ENCODE peak calls at places on chromosomes 3 and 15, in six cellular contexts. One of them, this sample, is unnamed.

GRCh38 chr15:63405683-63406456 is 24.2 kb upstream of the CA12 start:
- DNase-seq in CD8-positive, alpha-beta T cell: no peak
- DNase-seq in progenitor cell of endocrine pancreas: no peak
- DNase-seq in GM13977: no peak
- DNase-seq in cardiac fibroblast: no peak
- DNase-seq in Panc1: no peak
- DNase-seq in this sample: no peak

GRCh38 chr3:122416966-122417365 is 1.1 kb upstream of the WDR5B start:
- DNase-seq in CD8-positive, alpha-beta T cell: no peak
- DNase-seq in progenitor cell of endocrine pancreas: no peak
- DNase-seq in GM13977: no peak
- DNase-seq in cardiac fibroblast: no peak
- DNase-seq in Panc1: no peak
- DNase-seq in this sample: no peak

GRCh38 chr3:178036745-178037144 is 499.5 kb upstream of the KCNMB2 start:
- DNase-seq in CD8-positive, alpha-beta T cell: no peak
- DNase-seq in progenitor cell of endocrine pancreas: no peak
- DNase-seq in GM13977: no peak
- DNase-seq in cardiac fibroblast: peak
- DNase-seq in Panc1: no peak
- DNase-seq in this sample: peak

GRCh38 chr3:110165344-110165743 is 828.0 kb upstream of the DPPA4 start:
- DNase-seq in CD8-positive, alpha-beta T cell: no peak
- DNase-seq in progenitor cell of endocrine pancreas: no peak
- DNase-seq in GM13977: no peak
- DNase-seq in cardiac fibroblast: peak
- DNase-seq in Panc1: no peak
- DNase-seq in this sample: no peak

GRCh38 chr3:151923901-151924300 is 50.5 kb downstream of the SUCNR1 start:
- DNase-seq in CD8-positive, alpha-beta T cell: no peak
- DNase-seq in progenitor cell of endocrine pancreas: no peak
- DNase-seq in GM13977: no peak
- DNase-seq in cardiac fibroblast: peak
- DNase-seq in Panc1: no peak
- DNase-seq in this sample: peak

GRCh38 chr15:88920186-88920891 is 7.2 kb upstream of the MFGE8 start:
- DNase-seq in CD8-positive, alpha-beta T cell: no peak
- DNase-seq in progenitor cell of endocrine pancreas: no peak
- DNase-seq in GM13977: no peak
- DNase-seq in cardiac fibroblast: peak
- DNase-seq in Panc1: no peak
- DNase-seq in this sample: peak

GRCh38 chr3:195209083-195209835 is 61.7 kb downstream of the XXYLT1 start:
- DNase-seq in CD8-positive, alpha-beta T cell: no peak
- DNase-seq in progenitor cell of endocrine pancreas: no peak
- DNase-seq in GM13977: no peak
- DNase-seq in cardiac fibroblast: peak
- DNase-seq in Panc1: no peak
- DNase-seq in this sample: no peak

GRCh38 chr3:28576590-28577220 is 228.1 kb upstream of the AZI2 start:
- DNase-seq in CD8-positive, alpha-beta T cell: no peak
- DNase-seq in progenitor cell of endocrine pancreas: no peak
- DNase-seq in GM13977: peak
- DNase-seq in cardiac fibroblast: no peak
- DNase-seq in Panc1: no peak
- DNase-seq in this sample: no peak

GRCh38 chr3:133237380-133237779 is 162.5 kb upstream of the BFSP2 start:
- DNase-seq in CD8-positive, alpha-beta T cell: no peak
- DNase-seq in progenitor cell of endocrine pancreas: no peak
- DNase-seq in GM13977: no peak
- DNase-seq in cardiac fibroblast: peak
- DNase-seq in Panc1: no peak
- DNase-seq in this sample: no peak

GRCh38 chr15:97961067-97961954 is 808 bp downstream of the ARRDC4 start:
- DNase-seq in CD8-positive, alpha-beta T cell: peak
- DNase-seq in progenitor cell of endocrine pancreas: peak
- DNase-seq in GM13977: no peak
- DNase-seq in cardiac fibroblast: peak
- DNase-seq in Panc1: no peak
- DNase-seq in this sample: peak

GRCh38 chr3:113070226-113071220 is 79.7 kb downstream of the GTPBP8 start:
- DNase-seq in CD8-positive, alpha-beta T cell: no peak
- DNase-seq in progenitor cell of endocrine pancreas: no peak
- DNase-seq in GM13977: peak
- DNase-seq in cardiac fibroblast: peak
- DNase-seq in Panc1: no peak
- DNase-seq in this sample: no peak

GRCh38 chr3:146308682-146309081 is 57.8 kb upstream of the PLSCR4 start:
- DNase-seq in CD8-positive, alpha-beta T cell: no peak
- DNase-seq in progenitor cell of endocrine pancreas: no peak
- DNase-seq in GM13977: no peak
- DNase-seq in cardiac fibroblast: peak
- DNase-seq in Panc1: no peak
- DNase-seq in this sample: peak

GRCh38 chr3:172869356-172869755 is 118.8 kb downstream of the ECT2 start:
- DNase-seq in CD8-positive, alpha-beta T cell: no peak
- DNase-seq in progenitor cell of endocrine pancreas: no peak
- DNase-seq in GM13977: no peak
- DNase-seq in cardiac fibroblast: peak
- DNase-seq in Panc1: no peak
- DNase-seq in this sample: no peak

GRCh38 chr3:118239253-118239652 is 795.4 kb downstream of the IGSF11 start:
- DNase-seq in CD8-positive, alpha-beta T cell: no peak
- DNase-seq in progenitor cell of endocrine pancreas: no peak
- DNase-seq in GM13977: no peak
- DNase-seq in cardiac fibroblast: no peak
- DNase-seq in Panc1: no peak
- DNase-seq in this sample: no peak

GRCh38 chr3:144774897-144775296 is 803.3 kb downstream of the DIPK2A start:
- DNase-seq in CD8-positive, alpha-beta T cell: no peak
- DNase-seq in progenitor cell of endocrine pancreas: no peak
- DNase-seq in GM13977: no peak
- DNase-seq in cardiac fibroblast: no peak
- DNase-seq in Panc1: no peak
- DNase-seq in this sample: no peak

GRCh38 chr3:33751320-33751719 is 33.3 kb upstream of the CLASP2 start:
- DNase-seq in CD8-positive, alpha-beta T cell: no peak
- DNase-seq in progenitor cell of endocrine pancreas: no peak
- DNase-seq in GM13977: no peak
- DNase-seq in cardiac fibroblast: no peak
- DNase-seq in Panc1: no peak
- DNase-seq in this sample: no peak

GRCh38 chr15:62390793-62391543 is 225.9 kb upstream of the C2CD4B start:
- DNase-seq in CD8-positive, alpha-beta T cell: peak
- DNase-seq in progenitor cell of endocrine pancreas: peak
- DNase-seq in GM13977: peak
- DNase-seq in cardiac fibroblast: peak
- DNase-seq in Panc1: no peak
- DNase-seq in this sample: peak

GRCh38 chr3:196789773-196790419 is 50.2 kb downstream of the PAK2 start:
- DNase-seq in CD8-positive, alpha-beta T cell: no peak
- DNase-seq in progenitor cell of endocrine pancreas: no peak
- DNase-seq in GM13977: no peak
- DNase-seq in cardiac fibroblast: no peak
- DNase-seq in Panc1: no peak
- DNase-seq in this sample: no peak

GRCh38 chr15:72312605-72313447 is 7.1 kb downstream of the CELF6 start:
- DNase-seq in CD8-positive, alpha-beta T cell: peak
- DNase-seq in progenitor cell of endocrine pancreas: peak
- DNase-seq in GM13977: peak
- DNase-seq in cardiac fibroblast: peak
- DNase-seq in Panc1: peak
- DNase-seq in this sample: peak

GRCh38 chr15:65067645-65068416 is at the start of gene RASL12:
- DNase-seq in CD8-positive, alpha-beta T cell: no peak
- DNase-seq in progenitor cell of endocrine pancreas: no peak
- DNase-seq in GM13977: no peak
- DNase-seq in cardiac fibroblast: no peak
- DNase-seq in Panc1: no peak
- DNase-seq in this sample: no peak

GRCh38 chr3:158471639-158472294 is 99.2 kb upstream of the MLF1 start:
- DNase-seq in CD8-positive, alpha-beta T cell: no peak
- DNase-seq in progenitor cell of endocrine pancreas: no peak
- DNase-seq in GM13977: no peak
- DNase-seq in cardiac fibroblast: peak
- DNase-seq in Panc1: peak
- DNase-seq in this sample: peak

GRCh38 chr15:44009056-44009455 is 182.3 kb downstream of the WDR76 start:
- DNase-seq in CD8-positive, alpha-beta T cell: no peak
- DNase-seq in progenitor cell of endocrine pancreas: no peak
- DNase-seq in GM13977: no peak
- DNase-seq in cardiac fibroblast: peak
- DNase-seq in Panc1: no peak
- DNase-seq in this sample: peak

DNA sequence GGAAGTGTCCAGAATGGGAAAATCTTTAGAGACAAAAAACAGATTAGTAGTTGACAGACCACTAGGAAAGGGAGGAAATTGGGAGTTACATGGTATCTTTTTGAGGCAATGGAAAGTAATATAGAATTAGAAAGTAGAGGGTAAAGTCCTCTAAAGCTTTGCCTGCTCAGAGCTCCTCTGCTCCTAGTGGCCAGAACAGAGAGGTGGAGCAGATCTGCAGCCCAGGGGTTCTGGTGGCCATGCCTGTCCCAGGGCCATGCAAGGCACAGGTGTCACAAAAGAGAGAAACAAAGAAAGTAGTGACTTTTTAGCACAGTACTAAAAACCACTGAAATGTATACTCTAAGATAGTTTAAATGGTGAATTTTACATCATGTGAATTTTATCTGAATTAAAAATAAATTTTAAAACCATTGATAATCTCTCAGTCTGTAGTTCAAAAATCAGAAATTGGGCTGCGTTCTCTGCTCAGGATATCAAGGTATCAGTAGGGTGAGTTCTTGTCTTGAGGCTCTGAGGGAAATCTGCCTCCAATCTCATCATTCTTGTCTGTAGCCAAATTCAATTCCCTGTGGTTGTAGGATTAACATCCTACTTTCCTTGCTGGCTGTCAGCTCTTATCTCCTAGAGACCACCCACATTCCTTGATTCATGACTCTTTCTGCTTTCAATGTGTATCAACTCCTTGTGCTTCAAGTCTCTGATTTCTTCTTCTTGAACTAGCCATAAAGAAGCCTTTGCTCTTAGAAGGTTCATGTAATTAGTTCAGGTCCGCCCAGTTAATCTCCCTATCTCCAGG is 23.6 kb downstream of the PYGO1 start:
- DNase-seq in CD8-positive, alpha-beta T cell: no peak
- DNase-seq in progenitor cell of endocrine pancreas: no peak
- DNase-seq in GM13977: no peak
- DNase-seq in cardiac fibroblast: no peak
- DNase-seq in Panc1: no peak
- DNase-seq in this sample: no peak
- TF ChIP-seq CTCF in CD8-positive, alpha-beta T cell: no peak
- TF ChIP-seq CTCF in progenitor cell of endocrine pancreas: peak
- TF ChIP-seq CTCF in GM13977: no peak
- TF ChIP-seq CTCF in cardiac fibroblast: peak
- TF ChIP-seq CTCF in Panc1: peak
- TF ChIP-seq CTCF in this sample: no peak

GRCh38 chr3:170357920-170358854 is 672 bp downstream of the SKIL start:
- DNase-seq in CD8-positive, alpha-beta T cell: peak
- DNase-seq in progenitor cell of endocrine pancreas: peak
- DNase-seq in GM13977: peak
- DNase-seq in cardiac fibroblast: peak
- DNase-seq in Panc1: no peak
- DNase-seq in this sample: peak
- TF ChIP-seq CTCF in CD8-positive, alpha-beta T cell: peak
- TF ChIP-seq CTCF in progenitor cell of endocrine pancreas: peak
- TF ChIP-seq CTCF in GM13977: peak
- TF ChIP-seq CTCF in cardiac fibroblast: peak
- TF ChIP-seq CTCF in Panc1: peak
- TF ChIP-seq CTCF in this sample: peak

GRCh38 chr3:55807210-55807609 is 320.1 kb upstream of the WNT5A start:
- DNase-seq in CD8-positive, alpha-beta T cell: no peak
- DNase-seq in progenitor cell of endocrine pancreas: no peak
- DNase-seq in GM13977: no peak
- DNase-seq in cardiac fibroblast: no peak
- DNase-seq in Panc1: no peak
- DNase-seq in this sample: no peak
- TF ChIP-seq CTCF in CD8-positive, alpha-beta T cell: no peak
- TF ChIP-seq CTCF in progenitor cell of endocrine pancreas: no peak
- TF ChIP-seq CTCF in GM13977: no peak
- TF ChIP-seq CTCF in cardiac fibroblast: no peak
- TF ChIP-seq CTCF in Panc1: no peak
- TF ChIP-seq CTCF in this sample: no peak

GRCh38 chr15:40702077-40702476 is 7.1 kb downstream of the RAD51 start:
- DNase-seq in CD8-positive, alpha-beta T cell: no peak
- DNase-seq in progenitor cell of endocrine pancreas: no peak
- DNase-seq in GM13977: no peak
- DNase-seq in cardiac fibroblast: peak
- DNase-seq in Panc1: no peak
- DNase-seq in this sample: no peak
- TF ChIP-seq CTCF in CD8-positive, alpha-beta T cell: peak
- TF ChIP-seq CTCF in progenitor cell of endocrine pancreas: peak
- TF ChIP-seq CTCF in GM13977: peak
- TF ChIP-seq CTCF in cardiac fibroblast: peak
- TF ChIP-seq CTCF in Panc1: no peak
- TF ChIP-seq CTCF in this sample: peak

DNA sequence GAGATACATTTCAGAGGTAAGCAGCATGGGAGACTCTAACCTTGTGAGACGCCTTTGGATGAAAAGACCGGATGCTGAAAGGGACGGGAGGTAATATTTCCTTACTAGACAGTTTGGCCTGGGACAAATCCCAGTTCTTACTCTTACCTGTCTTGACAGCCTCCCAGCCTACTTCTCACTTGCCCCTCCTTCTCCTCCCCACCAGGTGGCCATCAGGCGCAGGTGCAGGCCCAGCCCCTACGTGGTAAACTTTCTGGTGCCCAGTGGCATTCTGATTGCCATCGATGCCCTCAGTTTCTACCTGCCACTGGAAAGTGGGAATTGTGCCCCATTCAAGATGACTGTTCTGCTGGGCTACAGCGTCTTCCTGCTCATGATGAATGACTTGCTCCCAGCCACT is 6.3 kb downstream of the HTR3D start:
- DNase-seq in CD8-positive, alpha-beta T cell: no peak
- DNase-seq in progenitor cell of endocrine pancreas: no peak
- DNase-seq in GM13977: no peak
- DNase-seq in cardiac fibroblast: no peak
- DNase-seq in Panc1: no peak
- DNase-seq in this sample: no peak
- TF ChIP-seq CTCF in CD8-positive, alpha-beta T cell: no peak
- TF ChIP-seq CTCF in progenitor cell of endocrine pancreas: no peak
- TF ChIP-seq CTCF in GM13977: no peak
- TF ChIP-seq CTCF in cardiac fibroblast: no peak
- TF ChIP-seq CTCF in Panc1: no peak
- TF ChIP-seq CTCF in this sample: no peak

This sample was measured in HFFc6.